ENCODE peak calls at places on chromosomes 7 and 10, in eight cellular contexts. X, N, I, Z, H, S, Y and E are unnamed samples. For H3K9me2, the result is how much of the 10 kb centered on the place peaks cover.

GRCh38 chr10:63114031-63114814 is 18.9 kb upstream of the NRBF2 start:
- DNase-seq in X (no peak), N (no peak), I (peak), Z (peak), H (peak), S (no peak), Y (no peak), E (no peak)

GRCh38 chr10:72691470-72692056 is 380 bp upstream of the MCU start:
- DNase-seq in X (no peak), N (peak), I (no peak), Z (no peak), H (no peak), S (no peak), Y (no peak), E (peak)

GRCh38 chr10:33897255-33897893 is 562.9 kb upstream of the NRP1 start:
- DNase-seq in X (no peak), N (no peak), I (peak), Z (no peak), H (no peak), S (no peak), Y (no peak), E (no peak)

GRCh38 chr7:154871483-154871882 is 131.4 kb downstream of the PAXIP1 start:
- DNase-seq in X (no peak), N (no peak), I (no peak), Z (no peak), H (no peak), S (no peak), Y (no peak), E (no peak)

GRCh38 chr7:158043461-158044155 is 544.0 kb downstream of the PTPRN2 start:
- DNase-seq in X (no peak), N (no peak), I (no peak), Z (no peak), H (no peak), S (no peak), Y (no peak), E (no peak)

GRCh38 chr7:27442446-27442845 is 199.8 kb downstream of the EVX1 start:
- DNase-seq in X (no peak), N (peak), I (peak), Z (peak), H (no peak), S (no peak), Y (no peak), E (no peak)

GRCh38 chr7:5662776-5663175 is 118.7 kb downstream of the RNF216 start:
- DNase-seq in X (no peak), N (no peak), I (no peak), Z (no peak), H (no peak), S (no peak), Y (no peak), E (no peak)

GRCh38 chr10:126905776-126906703 is 812 bp downstream of the DOCK1 start:
- DNase-seq in X (no peak), N (no peak), I (peak), Z (no peak), H (peak), S (no peak), Y (no peak), E (peak)

GRCh38 chr10:130807721-130808120 is 503.8 kb downstream of the TCERG1L start:
- DNase-seq in X (no peak), N (no peak), I (no peak), Z (no peak), H (no peak), S (no peak), Y (no peak), E (no peak)

GRCh38 chr10:124696446-124697392 is 47.5 kb downstream of the FAM53B start:
- DNase-seq in X (no peak), N (no peak), I (no peak), Z (no peak), H (no peak), S (no peak), Y (peak), E (no peak)

GRCh38 chr7:19117870-19118608 is 603 bp upstream of the TWIST1 start:
- DNase-seq in X (no peak), N (no peak), I (peak), Z (peak), H (no peak), S (no peak), Y (no peak), E (peak)

GRCh38 chr10:126500866-126501265 is 112.6 kb upstream of the ADAM12 start:
- DNase-seq in X (no peak), N (no peak), I (peak), Z (no peak), H (no peak), S (no peak), Y (no peak), E (no peak)

GRCh38 chr10:100928039-100928438 is 15.3 kb downstream of the SLF2 start:
- DNase-seq in X (no peak), N (no peak), I (no peak), Z (no peak), H (no peak), S (no peak), Y (no peak), E (no peak)

GRCh38 chr7:17787257-17787656 is 153.0 kb downstream of the SNX13 start:
- DNase-seq in X (no peak), N (no peak), I (no peak), Z (peak), H (no peak), S (no peak), Y (no peak), E (no peak)

GRCh38 chr10:110305767-110306451 is 1.2 kb upstream of the SMNDC1 start:
- DNase-seq in X (peak), N (peak), I (peak), Z (peak), H (peak), S (peak), Y (peak), E (peak)

GRCh38 chr10:59242057-59242456 is 65.6 kb downstream of the PHYHIPL start:
- DNase-seq in X (no peak), N (no peak), I (no peak), Z (no peak), H (no peak), S (no peak), Y (no peak), E (no peak)

GRCh38 chr10:48804740-48805182 is 120.1 kb downstream of the WDFY4 start:
- DNase-seq in X (no peak), N (no peak), I (no peak), Z (no peak), H (peak), S (no peak), Y (no peak), E (no peak)

GRCh38 chr10:86222687-86223086 is 143.9 kb downstream of the GRID1 start:
- DNase-seq in X (no peak), N (no peak), I (no peak), Z (no peak), H (no peak), S (no peak), Y (no peak), E (no peak)

GRCh38 chr10:31422634-31423033 is 103.6 kb downstream of the ZEB1 start:
- DNase-seq in X (no peak), N (no peak), I (no peak), Z (no peak), H (no peak), S (no peak), Y (no peak), E (no peak)

GRCh38 chr10:60423920-60424319 is 34.2 kb upstream of the ANK3 start:
- DNase-seq in X (no peak), N (no peak), I (peak), Z (peak), H (no peak), S (no peak), Y (no peak), E (no peak)

GRCh38 chr10:89543841-89544240 is 8.4 kb upstream of the SLC16A12 start:
- DNase-seq in X (no peak), N (no peak), I (no peak), Z (peak), H (no peak), S (no peak), Y (no peak), E (no peak)

GRCh38 chr7:50832744-50833143 is 50.0 kb upstream of the GRB10 start:
- DNase-seq in X (peak), N (no peak), I (peak), Z (peak), H (peak), S (no peak), Y (no peak), E (no peak)

GRCh38 chr10:60384708-60385398 is 4.8 kb downstream of the ANK3 start:
- DNase-seq in X (peak), N (peak), I (peak), Z (peak), H (no peak), S (no peak), Y (no peak), E (no peak)

GRCh38 chr7:158127241-158127640 is 460.4 kb downstream of the PTPRN2 start:
- DNase-seq in X (no peak), N (no peak), I (no peak), Z (no peak), H (no peak), S (no peak), Y (no peak), E (no peak)

GRCh38 chr10:77890097-77890496 is 36.5 kb downstream of the DLG5 start:
- DNase-seq in X (no peak), N (peak), I (no peak), Z (peak), H (no peak), S (peak), Y (no peak), E (peak)

GRCh38 chr7:56079450-56080185 is 13.1 kb downstream of the PHKG1 start:
- DNase-seq in X (no peak), N (no peak), I (peak), Z (peak), H (no peak), S (no peak), Y (no peak), E (peak)

GRCh38 chr7:138584283-138584682 is 116.9 kb downstream of the SVOPL start:
- DNase-seq in X (no peak), N (no peak), I (peak), Z (no peak), H (no peak), S (no peak), Y (no peak), E (no peak)

GRCh38 chr10:131777162-131777561 is 123.6 kb upstream of the PPP2R2D start:
- DNase-seq in X (no peak), N (no peak), I (no peak), Z (no peak), H (no peak), S (no peak), Y (no peak), E (peak)

GRCh38 chr10:109762556-109762955 is 160.8 kb downstream of the XPNPEP1 start:
- DNase-seq in X (no peak), N (no peak), I (no peak), Z (no peak), H (no peak), S (no peak), Y (no peak), E (no peak)

GRCh38 chr7:9328296-9328695 is 894.9 kb downstream of the NXPH1 start:
- DNase-seq in X (no peak), N (no peak), I (no peak), Z (no peak), H (no peak), S (no peak), Y (no peak), E (no peak)

GRCh38 chr10:97138777-97139317 is 46.9 kb downstream of the SLIT1 start:
- DNase-seq in X (no peak), N (no peak), I (no peak), Z (no peak), H (no peak), S (no peak), Y (no peak), E (no peak)

GRCh38 chr10:79306644-79307220 is 40.5 kb upstream of the PPIF start:
- DNase-seq in X (no peak), N (no peak), I (no peak), Z (no peak), H (no peak), S (no peak), Y (no peak), E (no peak)

GRCh38 chr7:121205777-121206176 is 123.0 kb upstream of the WNT16 start:
- DNase-seq in X (no peak), N (no peak), I (no peak), Z (no peak), H (no peak), S (no peak), Y (no peak), E (no peak)

GRCh38 chr10:91614254-91614624 is 18.6 kb downstream of the PPP1R3C start:
- DNase-seq in X (no peak), N (no peak), I (peak), Z (peak), H (no peak), S (no peak), Y (no peak), E (no peak)

GRCh38 chr7:27141591-27142561 is 1.6 kb downstream of the HOXA5 start:
- DNase-seq in X (no peak), N (no peak), I (no peak), Z (no peak), H (no peak), S (no peak), Y (no peak), E (peak)

GRCh38 chr7:106515321-106515720 is 145.6 kb downstream of the CCDC71L start:
- DNase-seq in X (no peak), N (no peak), I (peak), Z (no peak), H (no peak), S (no peak), Y (no peak), E (no peak)
- H3K9me2 ChIP-seq in X (under half), N (under half), I (under half), Z (under half), H (under half), S (under half), Y (under half), E (under half)

GRCh38 chr7:1247527-1248041 is 14.9 kb downstream of the UNCX start:
- DNase-seq in X (no peak), N (no peak), I (peak), Z (no peak), H (no peak), S (no peak), Y (no peak), E (no peak)
- H3K9me2 ChIP-seq in X (under half), N (under half), I (under half), Z (under half), H (under half), S (under half), Y (under half), E (under half)

DNA sequence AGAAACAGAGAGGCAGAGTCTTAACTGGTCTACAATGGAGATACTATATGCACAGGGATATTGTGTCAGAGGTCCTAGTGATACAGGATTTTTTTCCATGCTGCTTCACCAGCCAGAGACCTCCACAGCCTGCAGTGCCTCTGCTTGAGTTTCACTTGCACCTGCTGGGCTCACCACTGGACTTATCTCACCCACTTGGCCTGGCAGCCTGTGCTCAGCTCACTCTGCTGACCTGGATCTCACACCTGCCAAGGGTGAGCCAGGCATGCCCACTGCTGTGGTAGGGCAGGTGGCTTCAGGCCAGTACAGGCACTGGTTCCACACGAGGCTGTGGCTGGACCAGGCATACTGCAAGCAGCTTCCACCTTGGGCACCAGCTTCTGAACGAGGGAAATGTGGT is 36.6 kb downstream of the PNLIPRP3 start:
- DNase-seq in X (no peak), N (no peak), I (no peak), Z (no peak), H (no peak), S (no peak), Y (no peak), E (no peak)
- H3K9me2 ChIP-seq in X (under half), N (under half), I (under half), Z (under half), H (under half), S (under half), Y (under half), E (under half)

DNA sequence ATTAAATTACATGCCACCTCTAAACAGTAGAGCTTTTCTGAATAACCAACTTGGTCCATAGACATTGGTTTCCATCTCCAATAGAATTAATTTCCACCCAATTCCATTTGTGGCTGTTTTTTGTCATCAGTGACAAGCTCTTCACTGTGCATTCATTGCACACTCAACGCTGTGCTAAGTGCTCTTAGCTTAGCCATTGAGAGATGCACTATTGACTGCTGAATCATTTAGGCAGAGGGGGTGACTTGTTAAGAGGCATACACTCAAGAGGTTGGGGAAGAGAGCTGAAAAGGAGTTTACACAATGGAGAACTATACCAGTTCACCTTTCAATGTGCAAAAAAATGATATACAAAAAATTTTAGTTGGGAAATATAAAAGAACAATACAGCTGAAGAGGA is 31.9 kb upstream of the CBLL1 start:
- DNase-seq in X (no peak), N (no peak), I (no peak), Z (no peak), H (no peak), S (no peak), Y (no peak), E (no peak)
- H3K9me2 ChIP-seq in X (under half), N (under half), I (under half), Z (under half), H (under half), S (under half), Y (under half), E (under half)

GRCh38 chr7:105674200-105675030 is 93.1 kb upstream of the EFCAB10 start:
- DNase-seq in X (no peak), N (no peak), I (no peak), Z (no peak), H (no peak), S (peak), Y (no peak), E (no peak)

GRCh38 chr7:105677395-105677701 is 96.1 kb upstream of the EFCAB10 start:
- DNase-seq in X (no peak), N (no peak), I (no peak), Z (no peak), H (no peak), S (no peak), Y (no peak), E (no peak)

GRCh38 chr7:105677803-105678583 is 96.7 kb upstream of the EFCAB10 start:
- DNase-seq in X (no peak), N (no peak), I (peak), Z (no peak), H (no peak), S (peak), Y (peak), E (no peak)

GRCh38 chr7:105673367-105674188 is 92.3 kb upstream of the EFCAB10 start:
- DNase-seq in X (peak), N (no peak), I (no peak), Z (peak), H (no peak), S (peak), Y (no peak), E (no peak)

DNA sequence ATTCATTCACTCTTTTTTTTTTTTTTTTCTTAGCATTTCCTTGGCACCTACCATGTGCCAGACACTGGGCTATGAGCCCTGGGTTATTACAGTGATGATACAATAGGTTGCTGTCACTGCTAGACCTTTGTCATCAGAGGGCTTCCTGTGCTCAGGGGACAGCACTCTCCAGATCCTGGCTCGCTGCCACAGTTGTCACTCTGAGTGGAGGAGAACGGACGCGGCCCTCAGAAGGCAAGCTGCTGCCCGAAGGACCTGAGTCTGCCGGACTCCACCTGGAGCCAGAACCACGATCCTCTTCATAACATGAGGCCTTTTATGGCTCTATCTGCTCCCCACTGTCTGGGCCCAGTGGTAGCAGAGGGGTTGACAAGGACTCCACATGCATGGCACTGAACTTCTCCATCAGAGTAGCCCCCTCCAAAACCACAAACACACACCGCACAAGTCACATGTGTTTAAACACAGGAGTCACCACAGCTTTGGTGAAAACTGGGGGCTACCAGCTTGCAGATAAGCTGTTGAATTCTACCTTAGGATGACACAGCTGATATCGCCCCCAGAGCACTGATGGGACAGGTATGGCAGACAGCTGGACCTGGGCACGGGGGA is 94.7 kb upstream of the EFCAB10 start:
- DNase-seq in X (no peak), N (no peak), I (no peak), Z (no peak), H (no peak), S (peak), Y (no peak), E (no peak)
- H3K9me2 ChIP-seq in X (under half), N (under half), I (under half), Z (under half), H (under half), S (under half), Y (under half), E (under half)

GRCh38 chr7:98553666-98554065 is 63.4 kb upstream of the NPTX2 start:
- DNase-seq in X (no peak), N (no peak), I (no peak), Z (no peak), H (no peak), S (peak), Y (no peak), E (no peak)

GRCh38 chr7:98557538-98558031 is 59.5 kb upstream of the NPTX2 start:
- DNase-seq in X (no peak), N (no peak), I (no peak), Z (peak), H (peak), S (no peak), Y (no peak), E (no peak)

GRCh38 chr7:98556288-98556687 is 60.8 kb upstream of the NPTX2 start:
- DNase-seq in X (no peak), N (no peak), I (no peak), Z (no peak), H (no peak), S (no peak), Y (no peak), E (no peak)

GRCh38 chr7:98551541-98552273 is 65.4 kb upstream of the NPTX2 start:
- DNase-seq in X (no peak), N (no peak), I (no peak), Z (no peak), H (peak), S (no peak), Y (no peak), E (no peak)

GRCh38 chr7:98555403-98555802 is 61.7 kb upstream of the NPTX2 start:
- DNase-seq in X (no peak), N (no peak), I (no peak), Z (peak), H (peak), S (no peak), Y (no peak), E (no peak)
- H3K9me2 ChIP-seq in X (under half), N (under half), I (under half), Z (under half), H (under half), S (under half), Y (under half), E (under half)